ENCODE peak calls at places on chromosomes 5 and 9, in five cellular contexts. One of them, this sample, is unnamed.

GRCh38 chr9:34405719-34406118 is 29.0 kb upstream of the MYORG start:
- DNase-seq in GM03348: peak
- DNase-seq in OCI-LY7: no peak
- DNase-seq in stimulated activated CD8-positive, alpha-beta memory T cell treated with anti-CD3 and anti-CD28 coated beads, Interleukin-15, amount 100 ng/mL, for 24 hours: no peak
- DNase-seq in RPMI8226: no peak
- DNase-seq in this sample: no peak

GRCh38 chr9:108194154-108194553 is 661.6 kb downstream of the ACTL7B start:
- DNase-seq in OCI-LY7: no peak
- DNase-seq in GM03348: no peak
- DNase-seq in stimulated activated CD8-positive, alpha-beta memory T cell treated with anti-CD3 and anti-CD28 coated beads, Interleukin-15, amount 100 ng/mL, for 24 hours: no peak
- DNase-seq in RPMI8226: no peak
- DNase-seq in this sample: no peak

GRCh38 chr5:16385516-16386090 is 80.0 kb downstream of the ZNF622 start:
- DNase-seq in stimulated activated CD8-positive, alpha-beta memory T cell treated with anti-CD3 and anti-CD28 coated beads, Interleukin-15, amount 100 ng/mL, for 24 hours: no peak
- DNase-seq in GM03348: no peak
- DNase-seq in OCI-LY7: no peak
- DNase-seq in RPMI8226: no peak
- DNase-seq in this sample: no peak

GRCh38 chr5:137145726-137146125 is 353.4 kb downstream of the SPOCK1 start:
- DNase-seq in OCI-LY7: no peak
- DNase-seq in stimulated activated CD8-positive, alpha-beta memory T cell treated with anti-CD3 and anti-CD28 coated beads, Interleukin-15, amount 100 ng/mL, for 24 hours: no peak
- DNase-seq in RPMI8226: no peak
- DNase-seq in GM03348: peak
- DNase-seq in this sample: no peak

GRCh38 chr5:139284295-139284694 is 9.2 kb upstream of the MATR3 start:
- DNase-seq in RPMI8226: no peak
- DNase-seq in OCI-LY7: no peak
- DNase-seq in stimulated activated CD8-positive, alpha-beta memory T cell treated with anti-CD3 and anti-CD28 coated beads, Interleukin-15, amount 100 ng/mL, for 24 hours: no peak
- DNase-seq in GM03348: no peak
- DNase-seq in this sample: no peak

GRCh38 chr5:126805108-126805507 is 28.2 kb downstream of the LMNB1 start:
- DNase-seq in GM03348: peak
- DNase-seq in OCI-LY7: no peak
- DNase-seq in RPMI8226: no peak
- DNase-seq in stimulated activated CD8-positive, alpha-beta memory T cell treated with anti-CD3 and anti-CD28 coated beads, Interleukin-15, amount 100 ng/mL, for 24 hours: no peak
- DNase-seq in this sample: no peak

GRCh38 chr9:95580812-95581761 is 64.3 kb upstream of the PTCH1 start:
- DNase-seq in OCI-LY7: no peak
- DNase-seq in stimulated activated CD8-positive, alpha-beta memory T cell treated with anti-CD3 and anti-CD28 coated beads, Interleukin-15, amount 100 ng/mL, for 24 hours: no peak
- DNase-seq in RPMI8226: no peak
- DNase-seq in GM03348: no peak
- DNase-seq in this sample: no peak

GRCh38 chr9:88993327-88993726 is 2.1 kb downstream of the S1PR3 start:
- DNase-seq in OCI-LY7: no peak
- DNase-seq in stimulated activated CD8-positive, alpha-beta memory T cell treated with anti-CD3 and anti-CD28 coated beads, Interleukin-15, amount 100 ng/mL, for 24 hours: no peak
- DNase-seq in GM03348: no peak
- DNase-seq in RPMI8226: no peak
- DNase-seq in this sample: no peak

GRCh38 chr5:179315356-179315890 is 29.8 kb downstream of the ADAMTS2 start:
- DNase-seq in RPMI8226: no peak
- DNase-seq in GM03348: no peak
- DNase-seq in OCI-LY7: no peak
- DNase-seq in stimulated activated CD8-positive, alpha-beta memory T cell treated with anti-CD3 and anti-CD28 coated beads, Interleukin-15, amount 100 ng/mL, for 24 hours: no peak
- DNase-seq in this sample: no peak

GRCh38 chr5:133336121-133336968 is 276.0 kb downstream of the FSTL4 start:
- DNase-seq in OCI-LY7: no peak
- DNase-seq in RPMI8226: no peak
- DNase-seq in stimulated activated CD8-positive, alpha-beta memory T cell treated with anti-CD3 and anti-CD28 coated beads, Interleukin-15, amount 100 ng/mL, for 24 hours: no peak
- DNase-seq in GM03348: no peak
- DNase-seq in this sample: no peak

GRCh38 chr5:181170996-181171395 is 23.6 kb downstream of the OR2V2 start:
- DNase-seq in GM03348: no peak
- DNase-seq in stimulated activated CD8-positive, alpha-beta memory T cell treated with anti-CD3 and anti-CD28 coated beads, Interleukin-15, amount 100 ng/mL, for 24 hours: no peak
- DNase-seq in RPMI8226: no peak
- DNase-seq in OCI-LY7: no peak
- DNase-seq in this sample: no peak

GRCh38 chr5:139638090-139638735 is 9.9 kb upstream of the CXXC5 start:
- DNase-seq in OCI-LY7: peak
- DNase-seq in RPMI8226: peak
- DNase-seq in stimulated activated CD8-positive, alpha-beta memory T cell treated with anti-CD3 and anti-CD28 coated beads, Interleukin-15, amount 100 ng/mL, for 24 hours: no peak
- DNase-seq in GM03348: peak
- DNase-seq in this sample: peak

GRCh38 chr5:138706655-138707480 is 46.4 kb upstream of the CTNNA1 start:
- DNase-seq in stimulated activated CD8-positive, alpha-beta memory T cell treated with anti-CD3 and anti-CD28 coated beads, Interleukin-15, amount 100 ng/mL, for 24 hours: no peak
- DNase-seq in GM03348: peak
- DNase-seq in RPMI8226: no peak
- DNase-seq in OCI-LY7: no peak
- DNase-seq in this sample: no peak

GRCh38 chr9:90956026-90956810 is 154.6 kb downstream of the SYK start:
- DNase-seq in stimulated activated CD8-positive, alpha-beta memory T cell treated with anti-CD3 and anti-CD28 coated beads, Interleukin-15, amount 100 ng/mL, for 24 hours: no peak
- DNase-seq in OCI-LY7: no peak
- DNase-seq in GM03348: peak
- DNase-seq in RPMI8226: no peak
- DNase-seq in this sample: no peak

GRCh38 chr5:17238521-17239041 is 21.1 kb downstream of the BASP1 start:
- DNase-seq in OCI-LY7: no peak
- DNase-seq in GM03348: peak
- DNase-seq in RPMI8226: no peak
- DNase-seq in stimulated activated CD8-positive, alpha-beta memory T cell treated with anti-CD3 and anti-CD28 coated beads, Interleukin-15, amount 100 ng/mL, for 24 hours: no peak
- DNase-seq in this sample: no peak

GRCh38 chr9:98074119-98074990 is 17.8 kb downstream of the NANS start:
- DNase-seq in stimulated activated CD8-positive, alpha-beta memory T cell treated with anti-CD3 and anti-CD28 coated beads, Interleukin-15, amount 100 ng/mL, for 24 hours: no peak
- DNase-seq in GM03348: peak
- DNase-seq in OCI-LY7: peak
- DNase-seq in RPMI8226: peak
- DNase-seq in this sample: no peak

GRCh38 chr5:160469156-160470144 is 47.8 kb downstream of the PTTG1 start:
- DNase-seq in GM03348: no peak
- DNase-seq in RPMI8226: no peak
- DNase-seq in stimulated activated CD8-positive, alpha-beta memory T cell treated with anti-CD3 and anti-CD28 coated beads, Interleukin-15, amount 100 ng/mL, for 24 hours: no peak
- DNase-seq in OCI-LY7: no peak
- DNase-seq in this sample: no peak

GRCh38 chr5:158701406-158702177 is 398.1 kb downstream of the EBF1 start:
- DNase-seq in stimulated activated CD8-positive, alpha-beta memory T cell treated with anti-CD3 and anti-CD28 coated beads, Interleukin-15, amount 100 ng/mL, for 24 hours: no peak
- DNase-seq in RPMI8226: no peak
- DNase-seq in GM03348: peak
- DNase-seq in OCI-LY7: no peak
- DNase-seq in this sample: no peak

GRCh38 chr9:136140966-136141365 is 22.3 kb upstream of the TMEM250 start:
- DNase-seq in stimulated activated CD8-positive, alpha-beta memory T cell treated with anti-CD3 and anti-CD28 coated beads, Interleukin-15, amount 100 ng/mL, for 24 hours: no peak
- DNase-seq in RPMI8226: no peak
- DNase-seq in OCI-LY7: no peak
- DNase-seq in GM03348: no peak
- DNase-seq in this sample: no peak